ENCODE peak calls at places on chromosomes 13 and 19, in five cellular contexts. T is RWPE1, V is MM.1S, R is OCI-LY7, A is fibroblast of pulmonary artery. B is an unnamed sample.

GRCh38 chr19:4972509-4973230 is 3.8 kb downstream of the KDM4B start:
- DNase-seq in A (peak; percentile 47), T (no peak), R (no peak), V (no peak), B (no peak)

GRCh38 chr19:19384486-19384885 is 21.0 kb upstream of the GATAD2A start:
- DNase-seq in R (no peak), A (no peak), T (no peak), V (no peak), B (no peak)

GRCh38 chr19:41698746-41699230 is 9.6 kb upstream of the CEACAM5 start:
- DNase-seq in R (no peak), V (no peak), A (no peak), T (no peak), B (peak; percentile 33)

GRCh38 chr19:13077233-13077632 is 25.4 kb downstream of the LYL1 start:
- DNase-seq in T (no peak), V (peak; percentile 27), A (no peak), R (no peak), B (no peak)

GRCh38 chr19:16228637-16229321 is 31.1 kb downstream of the AP1M1 start:
- DNase-seq in V (no peak), A (no peak), R (no peak), T (no peak), B (no peak)

GRCh38 chr19:31223805-31224534 is 125.3 kb downstream of the TSHZ3 start:
- DNase-seq in A (peak; percentile 89), V (no peak), R (no peak), T (no peak), B (no peak)

GRCh38 chr13:74927823-74928222 is 554.1 kb downstream of the TBC1D4 start:
- DNase-seq in V (no peak), A (no peak), R (no peak), T (no peak), B (no peak)

GRCh38 chr13:98289339-98289935 is 112.4 kb upstream of the RNF113B start:
- DNase-seq in R (no peak), T (no peak), V (no peak), A (no peak), B (no peak)

GRCh38 chr19:5534787-5535586 is 32.8 kb downstream of the TINCR start:
- DNase-seq in V (no peak), A (no peak), R (peak; percentile 20), T (no peak), B (no peak)

GRCh38 chr13:48184260-48184659 is 48.7 kb upstream of the ITM2B start:
- DNase-seq in A (no peak), T (no peak), V (no peak), R (no peak), B (peak; percentile 32)

GRCh38 chr13:51625555-51626345 is 41.5 kb downstream of the WDFY2 start:
- DNase-seq in A (peak; percentile 54), R (no peak), T (peak; percentile 42), V (no peak), B (no peak)

GRCh38 chr13:25095862-25096453 is at the start of gene PABPC3:
- DNase-seq in R (no peak), T (no peak), V (no peak), A (peak; percentile 5), B (no peak)

GRCh38 chr13:111251646-111252448 is 68.6 kb upstream of the TEX29 start:
- DNase-seq in V (no peak), A (peak; percentile 18), T (no peak), R (no peak), B (no peak)

GRCh38 chr19:42030605-42031004 is 36.6 kb upstream of the ATP1A3 start:
- DNase-seq in R (no peak), T (no peak), A (no peak), V (no peak), B (no peak)

GRCh38 chr13:97659602-97660001 is 225.6 kb downstream of the RAP2A start:
- DNase-seq in R (no peak), A (peak; percentile 56), V (no peak), T (no peak), B (no peak)

GRCh38 chr19:53545271-53546065 is 7.5 kb downstream of the ZNF331 start:
- DNase-seq in T (peak; percentile 67), A (no peak), R (no peak), V (no peak), B (no peak)

GRCh38 chr13:76925115-76925514 is 23.2 kb upstream of the ACOD1 start:
- DNase-seq in V (no peak), R (no peak), A (no peak), T (no peak), B (no peak)

GRCh38 chr19:46975918-46976782 is 43.5 kb upstream of the NPAS1 start:
- DNase-seq in V (no peak), T (peak; percentile 65), A (peak; percentile 99), R (no peak), B (no peak)

GRCh38 chr19:31515931-31516330 is 166.7 kb upstream of the TSHZ3 start:
- DNase-seq in T (no peak), V (no peak), R (no peak), A (no peak), B (no peak)

GRCh38 chr19:29587518-29587986 is 18.5 kb upstream of the POP4 start:
- DNase-seq in T (no peak), R (no peak), A (no peak), V (no peak), B (peak; percentile 40)

GRCh38 chr13:100542546-100543156 is 45.9 kb downstream of the GGACT start:
- DNase-seq in T (peak; percentile 45), A (peak; percentile 52), R (peak; percentile 45), V (peak; percentile 92), B (peak; percentile 80)

GRCh38 chr19:9848060-9848459 is 12.9 kb downstream of the PIN1 start:
- DNase-seq in R (peak; percentile 10), A (no peak), T (no peak), V (peak; percentile 23), B (peak; percentile 54)
- TF ChIP-seq CTCF in R (peak; percentile 69), A (peak; percentile 32), T (peak; percentile 24), V (peak; percentile 53), B (peak; percentile 10)

GRCh38 chr19:9552902-9553301 is 14.5 kb upstream of the ZNF426 start:
- DNase-seq in R (no peak), V (no peak), A (no peak), T (no peak), B (no peak)

DNA sequence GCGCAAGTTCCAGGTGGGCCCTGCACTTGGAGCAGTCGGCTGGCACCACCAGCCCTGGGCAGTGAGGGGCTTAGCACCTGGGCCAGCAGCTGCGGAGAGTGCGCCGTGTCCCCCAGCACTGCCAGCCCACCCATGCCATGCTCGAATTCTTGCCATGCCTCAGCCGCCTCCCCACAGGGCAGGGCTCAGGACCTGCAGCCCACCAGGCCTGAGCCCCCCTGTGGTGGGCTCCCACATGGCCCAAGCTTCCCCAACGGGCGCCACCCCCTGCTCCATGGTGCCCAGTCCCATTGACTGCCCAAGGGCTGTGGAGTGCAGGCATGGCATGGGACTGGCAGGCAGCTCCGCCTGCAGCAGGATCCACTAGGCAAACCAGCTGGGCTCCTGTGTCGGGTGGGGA is 9.4 kb upstream of the ZNF426 start:
- DNase-seq in R (no peak), T (no peak), V (no peak), A (no peak), B (no peak)
- TF ChIP-seq CTCF in R (no peak), T (no peak), V (no peak), A (no peak), B (no peak)

DNA sequence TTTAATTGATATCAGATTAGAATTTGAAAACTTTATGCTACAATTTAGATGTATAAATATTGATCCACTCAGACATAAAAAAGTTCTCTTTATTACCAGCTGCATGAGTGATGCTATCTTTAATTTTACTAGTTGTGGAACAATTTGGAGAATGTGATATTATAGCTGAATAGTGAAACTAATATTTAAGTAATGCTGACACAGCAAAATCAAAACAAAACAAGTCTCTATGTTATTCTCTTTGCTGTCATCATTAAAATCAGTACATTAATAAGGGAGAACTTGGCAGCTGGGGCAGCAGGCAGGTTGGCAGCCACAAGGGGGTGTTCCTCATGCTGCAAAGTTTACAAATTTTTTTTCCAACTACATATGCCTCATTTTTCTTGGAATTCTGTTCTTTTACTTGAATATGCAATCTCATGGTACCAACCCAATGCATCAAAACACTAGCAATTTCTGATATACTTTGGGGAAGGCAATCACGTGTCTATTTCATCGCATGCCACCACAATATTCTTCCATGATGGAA is 585.3 kb downstream of the FGF9 start:
- DNase-seq in T (no peak), R (no peak), A (no peak), V (no peak), B (no peak)
- TF ChIP-seq CTCF in T (peak; percentile 5), R (peak; percentile 24), A (no peak), V (no peak), B (no peak)

GRCh38 chr19:686589-687297 is 8.5 kb downstream of the PRSS57 start:
- DNase-seq in V (no peak), R (no peak), T (no peak), A (no peak), B (no peak)
- TF ChIP-seq CTCF in V (no peak), R (no peak), T (no peak), A (no peak), B (no peak)

GRCh38 chr13:101941095-101941777 is 460.6 kb downstream of the FGF14 start:
- DNase-seq in A (peak; percentile 3), T (no peak), V (no peak), R (no peak), B (no peak)
- TF ChIP-seq CTCF in A (no peak), T (no peak), V (peak; percentile 24), R (no peak), B (no peak)

GRCh38 chr19:18346091-18346490 is 5.7 kb downstream of the PGPEP1 start:
- DNase-seq in V (no peak), T (peak; percentile 58), R (no peak), A (no peak), B (no peak)
- TF ChIP-seq CTCF in V (no peak), T (peak; percentile 28), R (no peak), A (no peak), B (no peak)

DNA sequence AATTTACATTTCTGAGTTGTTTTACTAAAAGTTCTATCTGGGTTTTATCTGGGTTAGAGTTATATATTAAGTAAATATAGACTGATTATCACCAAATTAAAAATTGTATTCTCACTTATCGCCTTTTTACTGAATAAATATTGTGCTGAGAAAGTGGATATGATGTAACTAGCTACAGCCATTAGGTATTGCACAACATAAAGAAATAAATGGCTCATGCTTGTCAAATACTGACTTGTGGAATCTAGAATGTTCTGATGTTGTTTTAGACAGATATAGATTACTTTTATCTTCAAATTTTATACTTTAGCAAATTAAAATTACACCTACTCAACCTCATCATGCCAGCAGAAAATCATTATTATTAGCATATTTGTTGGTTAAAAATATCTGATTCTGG is 1277.1 kb upstream of the MIR17HG start:
- DNase-seq in V (no peak), T (no peak), A (peak; percentile 13), R (no peak), B (no peak)
- TF ChIP-seq CTCF in V (no peak), T (no peak), A (no peak), R (no peak), B (no peak)

B was measured in GM20000.